ENCODE peak calls at places on chromosomes 3 and 15, in seven cellular contexts. L is retinal pigment epithelial cell, H is mammary epithelial cell, G is lower lobe of right lung, P is fibroblast of pulmonary artery, Y is dorsolateral prefrontal cortex, U is stomach. W is an unnamed sample.

GRCh38 chr3:72665701-72666443 is 182.4 kb downstream of the SHQ1 start:
- DNase-seq in L (no peak), H (peak), G (no peak), P (peak), Y (no peak), U (peak), W (no peak)

GRCh38 chr3:43998374-43998840 is 243.3 kb upstream of the TOPAZ1 start:
- DNase-seq in L (no peak), H (no peak), G (peak), P (no peak), Y (no peak), U (no peak), W (no peak)

GRCh38 chr15:69543681-69544080 is 91.1 kb downstream of the RPLP1 start:
- DNase-seq in L (no peak), H (no peak), G (no peak), P (no peak), Y (no peak), U (no peak), W (no peak)

GRCh38 chr3:157063926-157064325 is 96.0 kb downstream of the CCNL1 start:
- DNase-seq in L (peak), H (no peak), G (no peak), P (no peak), Y (no peak), U (no peak), W (no peak)

GRCh38 chr3:168894204-168894603 is 769.3 kb downstream of the MECOM start:
- DNase-seq in L (no peak), H (no peak), G (no peak), P (no peak), Y (no peak), U (no peak), W (no peak)

GRCh38 chr3:45041666-45042065 is 15.6 kb downstream of the CLEC3B start:
- DNase-seq in L (no peak), H (no peak), G (no peak), P (no peak), Y (no peak), U (no peak), W (no peak)

GRCh38 chr3:186746008-186746407 is 28.8 kb downstream of the KNG1 start:
- DNase-seq in L (peak), H (peak), G (peak), P (peak), Y (no peak), U (peak), W (no peak)

GRCh38 chr15:31489801-31490646 is 163.4 kb downstream of the KLF13 start:
- DNase-seq in L (peak), H (peak), G (no peak), P (peak), Y (no peak), U (peak), W (peak)

GRCh38 chr15:71352125-71352524 is 236.9 kb downstream of the THSD4 start:
- DNase-seq in L (no peak), H (no peak), G (no peak), P (no peak), Y (no peak), U (no peak), W (no peak)

GRCh38 chr3:52796411-52796810 is 1.8 kb downstream of the ITIH3 start:
- DNase-seq in L (no peak), H (no peak), G (no peak), P (no peak), Y (no peak), U (no peak), W (no peak)
- H3K4me3 ChIP-seq in L (no peak), H (no peak), G (no peak), P (no peak), Y (no peak), U (no peak), W (no peak)

GRCh38 chr3:191502583-191502982 is 41.6 kb downstream of the PYDC2 start:
- DNase-seq in L (no peak), H (no peak), G (no peak), P (no peak), Y (no peak), U (no peak), W (peak)

GRCh38 chr3:191499307-191500125 is 38.6 kb downstream of the PYDC2 start:
- DNase-seq in L (no peak), H (peak), G (no peak), P (peak), Y (peak), U (peak), W (no peak)

GRCh38 chr3:191500892-191501291 is 39.9 kb downstream of the PYDC2 start:
- DNase-seq in L (no peak), H (no peak), G (no peak), P (no peak), Y (no peak), U (no peak), W (no peak)
- TF ChIP-seq CTCF in L (no peak), H (no peak), G (no peak), P (no peak), Y (no peak), U (no peak), W (no peak)

GRCh38 chr15:100466073-100466472 is 62.7 kb downstream of the CERS3 start:
- DNase-seq in L (no peak), H (no peak), G (no peak), P (no peak), Y (no peak), U (no peak), W (no peak)

GRCh38 chr15:100468265-100468664 is 60.5 kb downstream of the CERS3 start:
- DNase-seq in L (no peak), H (no peak), G (no peak), P (peak), Y (no peak), U (no peak), W (no peak)

GRCh38 chr15:100476805-100477204 is 51.9 kb downstream of the CERS3 start:
- DNase-seq in L (no peak), H (no peak), G (no peak), P (no peak), Y (no peak), U (no peak), W (no peak)

GRCh38 chr15:100472015-100472414 is 56.7 kb downstream of the CERS3 start:
- DNase-seq in L (no peak), H (no peak), G (no peak), P (no peak), Y (no peak), U (no peak), W (no peak)
- H3K4me3 ChIP-seq in L (no peak), H (no peak), G (no peak), P (no peak), Y (no peak), U (no peak), W (no peak)

DNA sequence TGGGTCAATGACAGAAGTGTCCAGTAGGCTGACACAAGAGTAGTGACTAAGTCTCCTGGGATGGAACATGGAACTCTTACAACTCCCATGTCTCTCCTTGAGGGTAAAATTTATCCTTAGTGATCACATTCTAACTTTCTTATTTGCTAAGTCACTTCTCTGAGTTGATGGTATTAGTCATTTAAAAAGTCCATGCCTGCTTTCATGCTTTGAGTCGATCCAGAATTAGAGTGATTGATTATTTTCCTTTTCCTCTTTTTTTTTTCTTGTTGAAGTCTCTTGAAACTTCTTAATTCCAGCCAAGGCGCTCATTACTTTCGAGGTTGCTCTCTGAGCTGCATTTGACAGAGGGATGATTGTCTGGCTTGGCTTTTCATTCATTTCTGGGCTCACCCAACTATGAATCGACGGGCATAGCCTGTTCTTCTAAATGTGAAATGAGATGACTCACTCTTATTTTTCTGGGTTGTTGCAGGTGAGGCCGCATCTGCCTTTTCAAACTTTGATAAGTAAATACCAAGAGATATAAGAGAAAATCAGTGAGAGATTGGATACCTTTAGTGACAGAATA is 34.9 kb downstream of the LRRC3B start:
- DNase-seq in L (no peak), H (peak), G (no peak), P (no peak), Y (no peak), U (no peak), W (no peak)
- TF ChIP-seq CTCF in L (no peak), H (no peak), G (no peak), P (no peak), Y (no peak), U (no peak), W (no peak)

GRCh38 chr3:71517206-71517855 is 66.2 kb downstream of the FOXP1 start:
- DNase-seq in L (no peak), H (no peak), G (no peak), P (no peak), Y (no peak), U (no peak), W (no peak)
- H3K4me3 ChIP-seq in L (no peak), H (no peak), G (no peak), P (no peak), Y (no peak), U (no peak), W (no peak)

GRCh38 chr3:25861566-25861965 is 71.7 kb downstream of the OXSM start:
- DNase-seq in L (no peak), H (no peak), G (no peak), P (no peak), Y (no peak), U (no peak), W (no peak)

GRCh38 chr3:25863011-25863415 is 73.1 kb downstream of the OXSM start:
- DNase-seq in L (no peak), H (no peak), G (no peak), P (no peak), Y (no peak), U (no peak), W (no peak)

DNA sequence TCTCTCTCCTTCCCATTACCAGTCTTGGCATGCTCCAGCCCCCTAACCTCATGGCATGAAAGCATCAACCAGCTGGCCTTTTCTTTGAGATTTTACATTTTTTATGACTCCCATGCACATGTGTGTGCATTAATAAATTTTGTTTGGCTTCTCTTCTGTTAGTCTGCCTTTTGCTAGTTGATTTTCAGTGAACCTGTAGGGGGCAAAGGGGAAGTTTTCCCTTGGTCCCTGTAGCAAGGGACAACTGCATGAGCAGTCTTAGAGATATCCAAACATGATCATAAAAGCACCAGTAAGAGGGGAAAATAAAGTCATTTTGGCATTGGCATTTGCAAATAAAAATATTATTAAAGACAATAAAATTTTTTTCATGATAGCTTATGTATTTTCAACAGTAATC is 73.7 kb downstream of the OXSM start:
- DNase-seq in L (no peak), H (no peak), G (no peak), P (no peak), Y (no peak), U (no peak), W (no peak)
- TF ChIP-seq CTCF in L (peak), H (peak), G (no peak), P (peak), Y (peak), U (no peak), W (peak)

GRCh38 chr15:90884719-90885431 is 571 bp downstream of the FES start:
- DNase-seq in L (no peak), H (no peak), G (peak), P (no peak), Y (no peak), U (no peak), W (no peak)
- H3K4me3 ChIP-seq in L (peak), H (no peak), G (peak), P (peak), Y (peak), U (peak), W (no peak)

DNA sequence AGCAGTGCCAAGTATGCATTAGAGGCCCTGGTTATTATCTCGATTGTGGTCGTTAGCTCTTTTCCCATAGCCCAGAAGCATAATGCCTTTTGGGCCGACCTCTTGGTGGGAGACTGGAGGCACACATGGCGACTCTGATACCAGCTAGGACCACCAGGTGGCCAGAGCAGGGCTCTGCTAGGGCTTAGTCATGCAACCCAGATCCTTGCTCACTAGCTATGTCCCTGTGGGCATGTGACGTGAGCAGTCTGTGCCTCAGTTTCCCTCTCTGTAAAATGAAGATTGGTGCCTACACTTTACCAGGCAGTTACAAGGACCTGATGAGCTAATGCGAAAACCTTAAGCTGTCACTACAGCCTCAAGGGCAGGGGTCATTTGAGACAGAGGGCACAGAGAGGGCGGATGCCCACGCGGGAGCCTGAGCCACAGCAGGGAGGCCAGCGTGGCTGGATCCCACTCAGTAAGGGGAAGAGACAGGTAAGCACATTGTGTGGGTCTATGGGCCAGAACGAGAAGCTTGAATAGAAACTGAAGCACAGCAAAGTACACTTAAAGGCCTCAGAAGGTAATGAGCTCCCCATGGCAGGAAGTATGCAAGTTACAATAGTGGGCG is 8.8 kb downstream of the KLF15 start:
- DNase-seq in L (no peak), H (no peak), G (peak), P (peak), Y (no peak), U (no peak), W (no peak)
- TF ChIP-seq CTCF in L (peak), H (no peak), G (no peak), P (peak), Y (no peak), U (no peak), W (no peak)